ENCODE peak calls at places on chromosomes 11 and 22, in five cellular contexts. X is CMK; O is pancreas; H is neural progenitor cell; N is stimulated activated CD4-positive, alpha-beta T cell treated with anti-CD3 and anti-CD28 coated beads, Interleukin-12 subunit alpha, Interleukin-12 subunit beta, amount 100 ng/mL, for 24 hours. L is an unnamed sample.
A peak's percentile ranks its signal among the peaks of the same experiment; 100 is the strongest.

GRCh38 chr22:24190566-24191208 is 9.4 kb downstream of the SUSD2 start:
- DNase-seq in X (no peak), O (no peak), H (no peak), N (no peak), L (no peak)

GRCh38 chr11:30553521-30554110 is 32.5 kb downstream of the MPPED2 start:
- DNase-seq in X (no peak), O (no peak), H (no peak), N (no peak), L (no peak)

GRCh38 chr22:45935573-45935972 is 41.4 kb downstream of the WNT7B start:
- DNase-seq in X (no peak), O (no peak), H (no peak), N (no peak), L (no peak)

GRCh38 chr11:72561856-72562255 is 112.4 kb downstream of the PDE2A start:
- DNase-seq in X (no peak), O (no peak), H (no peak), N (no peak), L (peak; percentile 28)

GRCh38 chr11:96303980-96304379 is 39.0 kb downstream of the MAML2 start:
- DNase-seq in X (no peak), O (no peak), H (no peak), N (no peak), L (no peak)

GRCh38 chr11:105524286-105524685 is 85.6 kb upstream of the GRIA4 start:
- DNase-seq in X (no peak), O (no peak), H (peak; percentile 2), N (no peak), L (no peak)

GRCh38 chr11:77449060-77449521 is 24.8 kb downstream of the PAK1 start:
- DNase-seq in X (no peak), O (no peak), H (no peak), N (no peak), L (no peak)

GRCh38 chr11:1624621-1625020 is 2.7 kb upstream of the KRTAP5-4 start:
- DNase-seq in X (no peak), O (no peak), H (no peak), N (no peak), L (no peak)

GRCh38 chr11:17642980-17643379 is 76.4 kb upstream of the MYOD1 start:
- DNase-seq in X (no peak), O (no peak), H (no peak), N (no peak), L (no peak)

GRCh38 chr11:102241026-102241425 is 76.3 kb upstream of the BIRC3 start:
- DNase-seq in X (no peak), O (no peak), H (no peak), N (no peak), L (no peak)

GRCh38 chr11:19679952-19680823 is 32.4 kb upstream of the NAV2 start:
- DNase-seq in X (no peak), O (peak; percentile 75), H (peak; percentile 44), N (no peak), L (peak; percentile 86)

GRCh38 chr11:102473543-102473942 is 21.0 kb upstream of the TMEM123 start:
- DNase-seq in X (no peak), O (no peak), H (no peak), N (no peak), L (no peak)

GRCh38 chr11:2328656-2329354 is 27.0 kb downstream of the TSPAN32 start:
- DNase-seq in X (no peak), O (no peak), H (peak; percentile 91), N (no peak), L (no peak)

GRCh38 chr22:27952779-27953178 is 33.7 kb upstream of the PITPNB start:
- DNase-seq in X (no peak), O (no peak), H (no peak), N (no peak), L (no peak)

GRCh38 chr11:64971421-64972233 is at the start of gene MAJIN:
- DNase-seq in X (no peak), O (peak; percentile 94), H (peak; percentile 63), N (peak; percentile 78), L (peak; percentile 91)

GRCh38 chr22:24727218-24727851 is 47.2 kb downstream of the PIWIL3 start:
- DNase-seq in X (peak; percentile 18), O (peak; percentile 24), H (no peak), N (no peak), L (no peak)

GRCh38 chr11:62565100-62565802 is 8.4 kb downstream of the EEF1G start:
- DNase-seq in X (no peak), O (no peak), H (no peak), N (no peak), L (no peak)

GRCh38 chr11:77278595-77279506 is 22.6 kb downstream of the GDPD4 start:
- DNase-seq in X (no peak), O (no peak), H (no peak), N (no peak), L (no peak)

GRCh38 chr11:132803436-132803835 is 728.9 kb downstream of the OPCML start:
- DNase-seq in X (no peak), O (no peak), H (no peak), N (no peak), L (no peak)

GRCh38 chr11:33315822-33316221 is 58.6 kb downstream of the HIPK3 start:
- DNase-seq in X (no peak), O (no peak), H (no peak), N (no peak), L (no peak)

GRCh38 chr11:40132881-40133280 is 1326.6 kb downstream of the LRRC4C start:
- DNase-seq in X (no peak), O (no peak), H (no peak), N (no peak), L (no peak)

GRCh38 chr11:16512163-16512562 is 155.8 kb upstream of the SOX6 start:
- DNase-seq in X (no peak), O (no peak), H (no peak), N (no peak), L (no peak)

GRCh38 chr11:70551323-70552166 is 153.2 kb downstream of the CTTN start:
- DNase-seq in X (no peak), O (no peak), H (peak; percentile 33), N (no peak), L (peak; percentile 80)

GRCh38 chr22:43088979-43089717 is at the start of gene TTLL1:
- DNase-seq in X (peak; percentile 85), O (peak; percentile 88), H (peak; percentile 94), N (peak; percentile 85), L (peak; percentile 97)

GRCh38 chr11:16925495-16926065 is 88.6 kb downstream of the PLEKHA7 start:
- DNase-seq in X (no peak), O (peak; percentile 62), H (peak; percentile 91), N (no peak), L (peak; percentile 89)

GRCh38 chr11:68749061-68749491 is 2.2 kb downstream of the TESMIN start:
- DNase-seq in X (no peak), O (no peak), H (no peak), N (no peak), L (peak; percentile 56)

GRCh38 chr11:60874421-60875365 is 7.4 kb downstream of the ZP1 start:
- DNase-seq in X (no peak), O (no peak), H (no peak), N (no peak), L (peak; percentile 17)

GRCh38 chr11:88464528-88464927 is 127.0 kb upstream of the CTSC start:
- DNase-seq in X (no peak), O (no peak), H (no peak), N (no peak), L (no peak)

GRCh38 chr11:71525188-71525937 is 1.7 kb upstream of the KRTAP5-7 start:
- DNase-seq in X (no peak), O (no peak), H (no peak), N (no peak), L (no peak)

GRCh38 chr22:46961591-46962290 is 199.3 kb downstream of the TBC1D22A start:
- DNase-seq in X (no peak), O (no peak), H (no peak), N (no peak), L (no peak)

GRCh38 chr11:77193915-77194830 is 66.1 kb downstream of the MYO7A start:
- DNase-seq in X (no peak), O (no peak), H (no peak), N (no peak), L (no peak)

GRCh38 chr11:129840236-129840635 is 24.6 kb downstream of the TMEM45B start:
- DNase-seq in X (no peak), O (no peak), H (no peak), N (no peak), L (no peak)